ENCODE peak calls at places on chromosomes 2 and 18, in five cellular contexts. One of them, this sample, is unnamed.

GRCh38 chr2:119478188-119479065 is 45.9 kb downstream of the SCTR start:
- DNase-seq in HepG2: no peak
- DNase-seq in A549: no peak
- DNase-seq in GM12878: no peak
- DNase-seq in GM23338: no peak
- DNase-seq in this sample: no peak

GRCh38 chr2:64666810-64667438 is 13.2 kb upstream of the SERTAD2 start:
- DNase-seq in A549: no peak
- DNase-seq in GM12878: no peak
- DNase-seq in GM23338: no peak
- DNase-seq in HepG2: peak
- DNase-seq in this sample: no peak

GRCh38 chr2:108492364-108492763 is 41.9 kb upstream of the LIMS1 start:
- DNase-seq in GM12878: no peak
- DNase-seq in A549: peak
- DNase-seq in HepG2: peak
- DNase-seq in GM23338: no peak
- DNase-seq in this sample: no peak

GRCh38 chr2:98471402-98472131 is 26.9 kb downstream of the INPP4A start:
- DNase-seq in A549: no peak
- DNase-seq in HepG2: no peak
- DNase-seq in GM12878: no peak
- DNase-seq in GM23338: no peak
- DNase-seq in this sample: no peak

GRCh38 chr2:31055938-31056337 is 82.3 kb downstream of the GALNT14 start:
- DNase-seq in HepG2: no peak
- DNase-seq in A549: no peak
- DNase-seq in GM23338: no peak
- DNase-seq in GM12878: no peak
- DNase-seq in this sample: no peak

GRCh38 chr2:173599821-173600354 is 245.2 kb downstream of the CDCA7 start:
- DNase-seq in GM12878: no peak
- DNase-seq in HepG2: no peak
- DNase-seq in GM23338: no peak
- DNase-seq in A549: no peak
- DNase-seq in this sample: no peak

GRCh38 chr2:167759531-167759930 is 487.9 kb downstream of the STK39 start:
- DNase-seq in HepG2: peak
- DNase-seq in GM12878: no peak
- DNase-seq in GM23338: peak
- DNase-seq in A549: no peak
- DNase-seq in this sample: no peak

GRCh38 chr2:208134928-208135586 is 5.4 kb upstream of the CRYGC start:
- DNase-seq in A549: no peak
- DNase-seq in GM12878: no peak
- DNase-seq in GM23338: no peak
- DNase-seq in HepG2: peak
- DNase-seq in this sample: no peak

GRCh38 chr2:155026646-155027045 is 328.2 kb downstream of the KCNJ3 start:
- DNase-seq in HepG2: no peak
- DNase-seq in GM12878: no peak
- DNase-seq in A549: no peak
- DNase-seq in GM23338: no peak
- DNase-seq in this sample: no peak

GRCh38 chr18:72742002-72742401 is 125.8 kb downstream of the NETO1 start:
- DNase-seq in GM23338: no peak
- DNase-seq in HepG2: no peak
- DNase-seq in A549: no peak
- DNase-seq in GM12878: no peak
- DNase-seq in this sample: no peak

GRCh38 chr18:63119647-63120046 is 199.9 kb downstream of the BCL2 start:
- DNase-seq in A549: peak
- DNase-seq in HepG2: peak
- DNase-seq in GM23338: peak
- DNase-seq in GM12878: no peak
- DNase-seq in this sample: no peak

GRCh38 chr2:222572761-222573174 is 83.1 kb downstream of the FARSB start:
- DNase-seq in HepG2: peak
- DNase-seq in GM23338: no peak
- DNase-seq in GM12878: no peak
- DNase-seq in A549: peak
- DNase-seq in this sample: no peak

GRCh38 chr2:28633739-28634138 is 117.9 kb upstream of the PPP1CB start:
- DNase-seq in GM23338: no peak
- DNase-seq in A549: peak
- DNase-seq in GM12878: no peak
- DNase-seq in HepG2: peak
- DNase-seq in this sample: no peak

GRCh38 chr2:9057939-9058761 is 54.7 kb upstream of the MBOAT2 start:
- DNase-seq in A549: peak
- DNase-seq in GM12878: no peak
- DNase-seq in HepG2: no peak
- DNase-seq in GM23338: no peak
- DNase-seq in this sample: no peak

GRCh38 chr2:64797881-64798590 is 144.3 kb upstream of the SERTAD2 start:
- DNase-seq in GM23338: no peak
- DNase-seq in A549: no peak
- DNase-seq in HepG2: peak
- DNase-seq in GM12878: no peak
- DNase-seq in this sample: no peak

GRCh38 chr2:172086349-172087190 is 1.3 kb downstream of the DLX1 start:
- DNase-seq in GM12878: no peak
- DNase-seq in A549: no peak
- DNase-seq in GM23338: peak
- DNase-seq in HepG2: peak
- DNase-seq in this sample: no peak

GRCh38 chr2:120765911-120766757 is 30.5 kb downstream of the GLI2 start:
- DNase-seq in A549: peak
- DNase-seq in GM12878: no peak
- DNase-seq in HepG2: no peak
- DNase-seq in GM23338: peak
- DNase-seq in this sample: no peak

GRCh38 chr18:63098014-63098981 is 221.3 kb downstream of the BCL2 start:
- DNase-seq in A549: no peak
- DNase-seq in GM23338: no peak
- DNase-seq in HepG2: no peak
- DNase-seq in GM12878: peak
- DNase-seq in this sample: no peak

GRCh38 chr2:196993617-196994016 is 67.1 kb upstream of the PGAP1 start:
- DNase-seq in A549: no peak
- DNase-seq in HepG2: no peak
- DNase-seq in GM12878: no peak
- DNase-seq in GM23338: no peak
- DNase-seq in this sample: no peak

GRCh38 chr2:106020032-106020431 is 174.1 kb downstream of the UXS1 start:
- DNase-seq in GM12878: no peak
- DNase-seq in HepG2: no peak
- DNase-seq in A549: no peak
- DNase-seq in GM23338: no peak
- DNase-seq in this sample: no peak

GRCh38 chr18:63763831-63764600 is 11.2 kb upstream of the SERPINB7 start:
- DNase-seq in GM23338: no peak
- DNase-seq in A549: no peak
- DNase-seq in GM12878: no peak
- DNase-seq in HepG2: no peak
- DNase-seq in this sample: no peak

GRCh38 chr2:119826370-119826961 is 66.7 kb downstream of the PTPN4 start:
- DNase-seq in A549: peak
- DNase-seq in GM12878: no peak
- DNase-seq in GM23338: peak
- DNase-seq in HepG2: peak
- DNase-seq in this sample: peak

GRCh38 chr2:62461707-62462106 is 44.3 kb downstream of the TMEM17 start:
- DNase-seq in GM23338: no peak
- DNase-seq in A549: peak
- DNase-seq in HepG2: no peak
- DNase-seq in GM12878: no peak
- DNase-seq in this sample: no peak

GRCh38 chr2:216285641-216286156 is 86.6 kb downstream of the MARCHF4 start:
- DNase-seq in GM12878: no peak
- DNase-seq in A549: no peak
- DNase-seq in HepG2: no peak
- DNase-seq in GM23338: peak
- DNase-seq in this sample: no peak

GRCh38 chr2:41950440-41950960 is 97.3 kb upstream of the PKDCC start:
- DNase-seq in GM12878: no peak
- DNase-seq in HepG2: no peak
- DNase-seq in A549: no peak
- DNase-seq in GM23338: peak
- DNase-seq in this sample: no peak

GRCh38 chr2:33377048-33377447 is 99.4 kb upstream of the RASGRP3 start:
- DNase-seq in GM23338: no peak
- DNase-seq in A549: no peak
- DNase-seq in GM12878: no peak
- DNase-seq in HepG2: no peak
- DNase-seq in this sample: no peak

GRCh38 chr2:115573756-115574155 is 1131.3 kb downstream of the DPP10 start:
- DNase-seq in GM12878: no peak
- DNase-seq in GM23338: no peak
- DNase-seq in A549: no peak
- DNase-seq in HepG2: no peak
- DNase-seq in this sample: no peak

GRCh38 chr2:14321357-14321756 is 311.2 kb upstream of the LRATD1 start:
- DNase-seq in HepG2: no peak
- DNase-seq in GM12878: no peak
- DNase-seq in GM23338: no peak
- DNase-seq in A549: no peak
- DNase-seq in this sample: no peak

GRCh38 chr2:21052044-21052443 is 8.2 kb upstream of the APOB start:
- DNase-seq in HepG2: peak
- DNase-seq in A549: no peak
- DNase-seq in GM23338: peak
- DNase-seq in GM12878: no peak
- DNase-seq in this sample: no peak
- TF ChIP-seq JUNB in HepG2: no peak
- TF ChIP-seq JUNB in A549: no peak
- TF ChIP-seq JUNB in GM23338: no peak
- TF ChIP-seq JUNB in GM12878: no peak
- TF ChIP-seq JUNB in this sample: no peak

GRCh38 chr18:44837491-44838185 is 156.9 kb downstream of the SETBP1 start:
- DNase-seq in HepG2: no peak
- DNase-seq in GM12878: no peak
- DNase-seq in A549: no peak
- DNase-seq in GM23338: no peak
- DNase-seq in this sample: no peak
- TF ChIP-seq JUNB in HepG2: no peak
- TF ChIP-seq JUNB in GM12878: no peak
- TF ChIP-seq JUNB in A549: no peak
- TF ChIP-seq JUNB in GM23338: no peak
- TF ChIP-seq JUNB in this sample: no peak

GRCh38 chr2:26637811-26638310 is 3.3 kb downstream of the CIB4 start:
- DNase-seq in GM12878: no peak
- DNase-seq in HepG2: no peak
- DNase-seq in A549: no peak
- DNase-seq in GM23338: no peak
- DNase-seq in this sample: no peak
- TF ChIP-seq JUNB in GM12878: no peak
- TF ChIP-seq JUNB in HepG2: no peak
- TF ChIP-seq JUNB in A549: no peak
- TF ChIP-seq JUNB in GM23338: no peak
- TF ChIP-seq JUNB in this sample: no peak

DNA sequence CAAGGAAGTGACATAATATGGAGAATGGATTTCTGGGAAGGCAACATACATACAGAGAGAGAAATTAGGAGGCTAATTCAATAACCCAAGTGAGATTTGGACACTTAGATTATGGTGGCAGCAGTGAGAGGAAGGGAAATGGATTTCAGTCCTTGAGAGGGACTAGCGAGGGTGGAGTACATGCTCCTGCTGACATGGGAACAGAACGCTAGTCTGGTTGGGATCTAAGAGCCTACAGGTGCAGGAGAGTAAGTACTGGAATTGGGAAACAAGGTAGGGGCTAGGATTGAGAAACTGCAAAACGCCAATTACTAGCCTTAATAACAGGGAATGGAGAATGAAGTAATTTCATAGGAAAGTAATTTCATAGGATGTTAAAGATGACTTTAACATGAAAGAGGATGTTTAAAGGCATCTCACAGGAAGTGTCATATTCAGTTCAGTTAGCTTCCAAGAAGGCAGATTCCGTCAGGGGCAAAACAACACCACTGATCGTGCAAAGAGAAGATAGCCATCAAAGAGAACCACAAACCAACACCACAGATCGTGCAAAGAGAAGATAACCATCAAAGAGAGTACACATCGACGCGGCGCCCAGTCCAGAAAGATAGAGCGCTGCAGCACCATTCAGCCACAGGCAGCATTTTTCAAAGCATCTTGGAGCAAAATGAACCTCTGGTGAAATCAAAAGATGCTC is 27.1 kb downstream of the CDKL4 start:
- DNase-seq in GM23338: no peak
- DNase-seq in HepG2: peak
- DNase-seq in A549: no peak
- DNase-seq in GM12878: no peak
- DNase-seq in this sample: no peak
- TF ChIP-seq JUNB in GM23338: no peak
- TF ChIP-seq JUNB in HepG2: no peak
- TF ChIP-seq JUNB in A549: no peak
- TF ChIP-seq JUNB in GM12878: no peak
- TF ChIP-seq JUNB in this sample: no peak

GRCh38 chr2:206616141-206616540 is 26.1 kb upstream of the FAM237A start:
- DNase-seq in GM12878: no peak
- DNase-seq in GM23338: no peak
- DNase-seq in HepG2: no peak
- DNase-seq in A549: peak
- DNase-seq in this sample: no peak

GRCh38 chr2:206614825-206615224 is 27.5 kb upstream of the FAM237A start:
- DNase-seq in GM12878: no peak
- DNase-seq in A549: peak
- DNase-seq in HepG2: no peak
- DNase-seq in GM23338: peak
- DNase-seq in this sample: peak

GRCh38 chr2:206619011-206619410 is 23.3 kb upstream of the FAM237A start:
- DNase-seq in GM23338: no peak
- DNase-seq in HepG2: no peak
- DNase-seq in GM12878: no peak
- DNase-seq in A549: no peak
- DNase-seq in this sample: no peak

GRCh38 chr2:206611736-206612135 is 30.6 kb upstream of the FAM237A start:
- DNase-seq in GM12878: no peak
- DNase-seq in GM23338: peak
- DNase-seq in HepG2: no peak
- DNase-seq in A549: no peak
- DNase-seq in this sample: no peak

GRCh38 chr2:206615417-206616089 is 26.7 kb upstream of the FAM237A start:
- DNase-seq in A549: peak
- DNase-seq in GM23338: peak
- DNase-seq in HepG2: peak
- DNase-seq in GM12878: no peak
- DNase-seq in this sample: peak
- TF ChIP-seq JUNB in A549: no peak
- TF ChIP-seq JUNB in GM23338: no peak
- TF ChIP-seq JUNB in HepG2: no peak
- TF ChIP-seq JUNB in GM12878: no peak
- TF ChIP-seq JUNB in this sample: no peak

DNA sequence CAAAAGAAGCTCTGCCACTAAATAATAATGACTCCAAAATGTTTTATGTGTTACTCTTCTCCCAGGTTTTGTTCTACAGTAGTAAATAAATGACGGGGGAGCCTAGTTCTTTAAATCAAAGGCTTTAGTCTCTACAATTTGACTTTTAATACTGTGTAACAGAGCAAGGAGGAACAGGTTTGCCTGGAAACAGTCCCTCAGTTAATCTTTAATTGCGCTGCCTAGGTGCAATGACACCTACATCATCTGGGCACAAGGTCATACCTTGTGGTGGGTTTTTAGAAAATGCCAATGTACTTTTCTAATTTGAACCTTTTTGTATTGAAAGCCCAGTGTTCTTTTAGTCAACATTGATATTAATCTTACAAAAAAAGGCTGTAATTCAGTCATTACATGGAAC is 287.3 kb upstream of the SETBP1 start:
- DNase-seq in GM23338: peak
- DNase-seq in HepG2: no peak
- DNase-seq in GM12878: no peak
- DNase-seq in A549: no peak
- DNase-seq in this sample: no peak
- TF ChIP-seq JUNB in GM23338: no peak
- TF ChIP-seq JUNB in HepG2: no peak
- TF ChIP-seq JUNB in GM12878: no peak
- TF ChIP-seq JUNB in A549: no peak
- TF ChIP-seq JUNB in this sample: no peak

This sample was measured in K562.